ENCODE peak calls at places on chromosomes 12 and 14, in four cellular contexts. U, X, Z and J are unnamed samples.
A peak's percentile ranks its signal among the peaks of the same experiment; 100 is the strongest.

GRCh38 chr14:26984318-26985177 is 386.7 kb upstream of the NOVA1 start:
- DNase-seq in Z (peak; percentile 64), X (peak; percentile 4), U (peak; percentile 64), J (no peak)

GRCh38 chr12:123532021-123532420 is 1.5 kb downstream of the RILPL1 start:
- DNase-seq in X (no peak), Z (peak; percentile 21), U (no peak), J (peak; percentile 9)

GRCh38 chr12:46390304-46390703 is 17.7 kb upstream of the SLC38A2 start:
- DNase-seq in X (no peak), U (peak; percentile 46), Z (no peak), J (no peak)

GRCh38 chr12:121803861-121804416 is at the start of gene SETD1B:
- DNase-seq in U (no peak), Z (peak; percentile 69), X (no peak), J (no peak)

GRCh38 chr14:77123381-77124344 is 17.9 kb downstream of the ZDHHC22 start:
- DNase-seq in X (peak; percentile 70), Z (peak; percentile 95), U (no peak), J (no peak)

GRCh38 chr12:121288158-121288848 is 8.2 kb downstream of the CAMKK2 start:
- DNase-seq in Z (no peak), U (no peak), X (no peak), J (no peak)

GRCh38 chr12:108784270-108784669 is 53.0 kb upstream of the CORO1C start:
- DNase-seq in X (no peak), Z (no peak), U (no peak), J (no peak)

GRCh38 chr12:120599672-120600537 is 18.7 kb upstream of the POP5 start:
- DNase-seq in X (no peak), U (no peak), Z (no peak), J (no peak)

GRCh38 chr12:64820593-64820992 is 3.9 kb upstream of the TBC1D30 start:
- DNase-seq in X (no peak), U (no peak), Z (no peak), J (no peak)

GRCh38 chr12:3184485-3184884 is 107.3 kb downstream of the TSPAN9 start:
- DNase-seq in Z (no peak), X (no peak), U (no peak), J (no peak)

GRCh38 chr12:94297876-94298520 is 149.6 kb downstream of the PLXNC1 start:
- DNase-seq in X (no peak), U (no peak), Z (no peak), J (no peak)

GRCh38 chr14:101893759-101894158 is 70.6 kb upstream of the DYNC1H1 start:
- DNase-seq in U (no peak), Z (peak; percentile 8), X (no peak), J (no peak)

GRCh38 chr14:34692898-34693227 is 21.5 kb downstream of the CFL2 start:
- DNase-seq in X (no peak), U (no peak), Z (no peak), J (no peak)

GRCh38 chr12:16021026-16021425 is 109.9 kb downstream of the DERA start:
- DNase-seq in Z (no peak), X (no peak), U (no peak), J (no peak)

GRCh38 chr12:28645436-28645835 is 455.2 kb downstream of the CCDC91 start:
- DNase-seq in U (no peak), Z (no peak), X (no peak), J (no peak)

GRCh38 chr14:105411017-105411941 is 8.3 kb upstream of the MTA1 start:
- DNase-seq in U (no peak), X (no peak), Z (peak; percentile 48), J (no peak)
- TF ChIP-seq POLR2AphosphoS5 in U (no peak), X (peak; percentile 71), Z (no peak), J (no peak)

GRCh38 chr12:116528067-116528466 is 31.1 kb upstream of the MAP1LC3B2 start:
- DNase-seq in X (peak; percentile 98), U (no peak), Z (no peak), J (no peak)
- TF ChIP-seq POLR2AphosphoS5 in X (peak; percentile 58), U (no peak), Z (no peak), J (no peak)

GRCh38 chr14:61837336-61838229 is 75.4 kb downstream of the SNAPC1 start:
- DNase-seq in Z (peak; percentile 81), X (peak; percentile 80), U (peak; percentile 62), J (peak; percentile 46)

GRCh38 chr14:61836807-61837206 is 74.6 kb downstream of the SNAPC1 start:
- DNase-seq in U (no peak), X (no peak), Z (no peak), J (no peak)

GRCh38 chr14:61841145-61841544 is 78.9 kb downstream of the SNAPC1 start:
- DNase-seq in X (no peak), U (no peak), Z (no peak), J (no peak)

GRCh38 chr14:61838661-61839060 is 76.4 kb downstream of the SNAPC1 start:
- DNase-seq in U (no peak), Z (no peak), X (no peak), J (no peak)

GRCh38 chr14:61839452-61839851 is 77.2 kb downstream of the SNAPC1 start:
- DNase-seq in Z (no peak), U (no peak), X (no peak), J (no peak)
- TF ChIP-seq POLR2AphosphoS5 in Z (no peak), U (no peak), X (no peak), J (no peak)

GRCh38 chr14:99883866-99884650 is 90.8 kb downstream of the EML1 start:
- DNase-seq in X (no peak), Z (no peak), U (no peak), J (no peak)

GRCh38 chr14:99885649-99885958 is 92.4 kb downstream of the EML1 start:
- DNase-seq in X (no peak), U (no peak), Z (no peak), J (no peak)

GRCh38 chr14:99881011-99881410 is 87.8 kb downstream of the EML1 start:
- DNase-seq in U (no peak), Z (no peak), X (no peak), J (no peak)

GRCh38 chr14:99887407-99887806 is 94.2 kb downstream of the EML1 start:
- DNase-seq in Z (no peak), X (no peak), U (no peak), J (no peak)

GRCh38 chr14:99884834-99885648 is 91.8 kb downstream of the EML1 start:
- DNase-seq in U (peak; percentile 52), X (peak; percentile 40), Z (no peak), J (peak; percentile 7)
- TF ChIP-seq POLR2AphosphoS5 in U (no peak), X (no peak), Z (no peak), J (no peak)

GRCh38 chr12:125280482-125281377 is 215.5 kb downstream of the AACS start:
- DNase-seq in U (no peak), Z (no peak), X (no peak), J (no peak)
- TF ChIP-seq POLR2AphosphoS5 in U (no peak), Z (no peak), X (no peak), J (no peak)

DNA sequence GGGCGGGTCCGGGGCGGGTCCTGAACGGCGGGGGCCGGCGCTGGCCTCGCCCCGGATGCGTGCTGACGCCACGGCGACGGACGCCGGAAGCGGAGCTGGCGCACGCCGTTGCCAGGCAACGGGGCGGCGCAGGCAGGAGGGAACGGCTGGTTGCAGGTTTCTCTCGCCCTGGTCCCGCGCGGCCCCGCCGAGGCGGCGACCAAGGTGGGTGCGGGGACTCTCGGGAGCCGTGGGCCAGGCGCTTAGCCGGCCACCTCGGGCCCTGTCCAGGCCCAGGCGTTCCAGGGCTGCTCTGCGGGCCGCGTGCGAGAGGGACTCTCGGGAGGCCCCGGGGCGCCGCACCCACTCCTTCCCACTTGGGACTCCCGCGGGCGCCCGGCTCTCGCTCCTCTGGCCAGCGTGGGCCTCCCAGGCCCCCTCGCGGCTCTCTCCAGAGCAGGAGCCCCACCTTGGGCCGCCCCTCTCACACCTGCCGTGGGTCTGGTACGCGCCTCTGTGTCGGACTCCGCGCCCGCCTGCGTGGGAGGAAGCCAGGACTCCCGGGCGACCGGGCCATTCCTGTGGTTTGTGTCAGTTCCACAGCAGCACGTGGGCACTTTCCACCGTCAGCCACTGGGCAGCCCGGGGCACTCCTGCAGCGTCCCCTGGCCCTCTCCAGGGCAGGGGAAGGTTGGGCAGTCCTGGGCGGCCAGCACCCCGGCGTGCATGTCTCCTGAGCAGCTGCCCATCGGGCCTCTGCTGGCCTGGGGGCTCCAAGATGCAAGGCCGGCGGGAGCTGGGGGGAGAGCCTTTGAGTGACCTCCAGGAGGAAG is at the start of gene CLBA1:
- DNase-seq in U (peak; percentile 69), X (peak; percentile 72), Z (peak; percentile 91), J (peak; percentile 55)
- TF ChIP-seq POLR2AphosphoS5 in U (no peak), X (peak; percentile 76), Z (peak; percentile 68), J (no peak)

GRCh38 chr12:88578821-88579518 is 1.3 kb downstream of the KITLG start:
- DNase-seq in Z (peak; percentile 43), X (no peak), U (peak; percentile 37), J (no peak)
- TF ChIP-seq POLR2AphosphoS5 in Z (no peak), X (peak; percentile 13), U (no peak), J (no peak)